ENCODE peak calls at places on chromosomes 11 and 22, in eight cellular contexts. K is vagina, G is IMR-90, Q is tibial artery, Z is dorsolateral prefrontal cortex, E is psoas muscle, A is iPS DF 6.9, P is A673. T is an unnamed sample.

GRCh38 chr11:128343134-128343514 is 244.2 kb downstream of the ETS1 start:
- DNase-seq in K (no peak), G (no peak), E (no peak), Z (no peak), Q (no peak), A (no peak), P (no peak), T (no peak)

GRCh38 chr11:46845440-46845739 is 690 bp downstream of the CKAP5 start:
- DNase-seq in K (no peak), A (no peak), P (no peak), E (no peak), Q (no peak), Z (no peak), G (no peak), T (no peak)

GRCh38 chr22:48376936-48377335 is 1450.7 kb downstream of the BRD1 start:
- DNase-seq in P (no peak), K (peak; percentile 72), G (no peak), Z (no peak), A (no peak), E (no peak), Q (peak; percentile 41), T (no peak)

GRCh38 chr11:71996946-71997345 is 1.8 kb upstream of the IL18BP start:
- DNase-seq in Q (no peak), P (no peak), K (no peak), Z (no peak), E (peak; percentile 69), G (no peak), A (no peak), T (no peak)

GRCh38 chr11:126346586-126346940 is 8.9 kb upstream of the ST3GAL4 start:
- DNase-seq in Q (no peak), P (no peak), G (no peak), A (no peak), K (no peak), E (no peak), Z (no peak), T (peak; percentile 29)

GRCh38 chr11:72228229-72228843 is 3.8 kb downstream of the INPPL1 start:
- DNase-seq in Q (peak; percentile 67), G (no peak), K (peak; percentile 65), E (no peak), A (no peak), Z (no peak), P (no peak), T (no peak)

GRCh38 chr22:29692327-29692640 is 27.5 kb upstream of the CABP7 start:
- DNase-seq in K (no peak), Z (no peak), E (no peak), G (no peak), P (no peak), Q (no peak), A (no peak), T (no peak)

GRCh38 chr22:38881464-38881871 is 9.5 kb upstream of the CBX6 start:
- DNase-seq in G (peak; percentile 81), K (peak; percentile 91), Q (peak; percentile 95), P (peak; percentile 54), Z (no peak), A (no peak), E (peak; percentile 54), T (no peak)

GRCh38 chr11:38365274-38365673 is 1767.2 kb upstream of the RAG2 start:
- DNase-seq in G (no peak), A (no peak), E (no peak), Q (no peak), Z (no peak), K (no peak), P (peak; percentile 17), T (no peak)

GRCh38 chr11:21048626-21049025 is 379.2 kb downstream of the NELL1 start:
- DNase-seq in A (no peak), K (no peak), Z (no peak), Q (no peak), E (no peak), G (no peak), P (no peak), T (no peak)

GRCh38 chr11:28476053-28476452 is 367.9 kb downstream of the METTL15 start:
- DNase-seq in A (no peak), Z (no peak), G (no peak), Q (no peak), P (peak; percentile 93), K (no peak), E (no peak), T (no peak)

GRCh38 chr11:103202048-103202651 is 92.9 kb downstream of the DYNC2H1 start:
- DNase-seq in A (peak; percentile 5), Q (no peak), K (no peak), P (peak; percentile 70), E (no peak), Z (no peak), G (peak; percentile 63), T (no peak)

GRCh38 chr11:72618801-72619200 is 55.4 kb downstream of the PDE2A start:
- DNase-seq in A (no peak), Z (no peak), P (no peak), G (peak; percentile 8), E (no peak), K (no peak), Q (no peak), T (no peak)

GRCh38 chr11:62599069-62599696 is 2.5 kb downstream of the MTA2 start:
- DNase-seq in A (peak; percentile 85), P (peak; percentile 100), Q (peak; percentile 98), K (peak; percentile 98), E (peak; percentile 95), G (peak; percentile 99), Z (peak; percentile 87), T (peak; percentile 88)

GRCh38 chr22:27782065-27782464 is 19.5 kb downstream of the MN1 start:
- DNase-seq in E (peak; percentile 83), P (no peak), G (no peak), Z (no peak), Q (peak; percentile 98), K (no peak), A (no peak), T (no peak)

GRCh38 chr11:8019671-8020597 is 32.8 kb downstream of the EIF3F start:
- DNase-seq in G (peak; percentile 40), P (no peak), E (peak; percentile 38), Q (no peak), A (no peak), Z (peak; percentile 81), K (peak; percentile 76), T (no peak)

GRCh38 chr11:134001101-134001500 is 44.3 kb upstream of the IGSF9B start:
- DNase-seq in G (no peak), K (no peak), P (no peak), A (no peak), Z (no peak), Q (no peak), E (no peak), T (no peak)

GRCh38 chr11:39990413-39990812 is 1469.0 kb downstream of the LRRC4C start:
- DNase-seq in Q (no peak), P (peak; percentile 37), G (no peak), A (no peak), K (no peak), Z (no peak), E (no peak), T (no peak)

DNA sequence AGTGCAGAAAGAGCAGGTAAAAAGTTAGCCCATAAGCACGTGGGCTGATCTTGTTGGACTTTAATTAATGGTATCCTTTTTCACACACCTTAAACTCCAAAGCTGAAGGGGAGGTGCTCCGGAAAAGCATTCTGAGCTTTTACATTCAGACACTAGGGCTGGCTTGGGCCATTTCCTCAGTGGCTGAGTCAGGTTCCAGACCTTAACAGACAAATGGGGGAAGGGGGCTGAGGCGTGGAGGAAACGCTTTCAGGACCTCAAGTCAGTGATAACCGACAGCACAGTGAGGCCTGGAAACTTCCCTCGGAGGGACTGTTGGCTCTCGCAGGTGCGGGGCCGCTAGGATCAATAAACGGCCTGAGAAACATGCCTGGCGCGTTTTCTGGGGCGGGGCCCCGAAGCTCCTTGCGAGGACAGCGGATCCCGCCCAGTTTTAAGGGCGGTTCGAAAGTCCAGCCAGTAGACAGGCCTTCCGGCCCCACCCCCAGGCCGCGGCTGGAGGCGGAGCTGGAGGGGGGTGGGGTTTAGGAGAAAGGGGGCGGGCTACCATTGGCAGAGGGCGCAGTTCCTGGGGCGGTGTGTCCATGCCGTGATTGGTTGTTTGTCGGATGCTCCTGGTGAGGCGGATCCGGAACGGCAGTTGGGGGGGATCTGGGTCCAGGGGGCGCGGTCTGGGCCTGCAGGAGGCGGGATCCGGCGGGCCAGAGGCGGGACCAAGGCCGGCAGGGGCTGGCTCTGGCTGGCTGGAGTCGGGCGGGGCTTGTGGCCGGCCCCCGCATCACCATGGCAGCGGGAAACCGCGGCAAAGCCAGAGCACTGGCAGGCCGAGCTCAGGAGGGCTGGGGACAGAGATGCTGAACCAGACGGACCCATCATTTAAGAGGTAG is 8.0 kb downstream of the C11orf52 start:
- DNase-seq in A (peak; percentile 83), G (peak; percentile 96), P (peak; percentile 98), K (peak; percentile 97), Q (peak; percentile 98), Z (peak; percentile 99), E (peak; percentile 95), T (peak; percentile 98)
- H3K4me3 ChIP-seq in A (peak overlapping the region; percentile 41), G (peak overlapping the region; percentile 46), P (peak overlapping the region; percentile 41), K (peak overlapping the region; percentile 29), Q (peak overlapping the region; percentile 40), Z (peak overlapping the region; percentile 53), E (peak overlapping the region; percentile 63), T (peak overlapping the region; percentile 59)

DNA sequence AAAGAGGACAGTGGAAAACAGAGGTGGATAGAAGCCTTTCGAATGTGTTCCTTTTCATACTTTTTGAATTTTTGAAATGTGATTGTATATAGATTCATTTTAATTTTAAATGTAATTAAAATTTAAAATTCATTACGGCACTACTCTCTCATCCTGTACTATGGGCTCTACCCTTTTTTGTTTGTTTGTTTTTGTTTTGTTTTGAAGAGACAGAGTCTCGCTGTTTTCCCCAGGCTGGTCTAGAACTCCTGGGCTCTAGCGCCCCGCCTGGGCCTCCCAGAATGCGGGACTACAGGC is 11.9 kb upstream of the HDHD5 start:
- DNase-seq in K (no peak), Q (no peak), G (no peak), P (no peak), Z (no peak), E (no peak), A (no peak), T (no peak)
- H3K27ac ChIP-seq in K (peak overlapping the region; percentile 82), Q (peak overlapping the region; percentile 93), G (peak overlapping the region; percentile 83), P (peak overlapping the region; percentile 65), Z (peak overlapping the region; percentile 96), E (peak overlapping the region; percentile 92), A (no peak overlapping the region), T (peak overlapping the region; percentile 41)

DNA sequence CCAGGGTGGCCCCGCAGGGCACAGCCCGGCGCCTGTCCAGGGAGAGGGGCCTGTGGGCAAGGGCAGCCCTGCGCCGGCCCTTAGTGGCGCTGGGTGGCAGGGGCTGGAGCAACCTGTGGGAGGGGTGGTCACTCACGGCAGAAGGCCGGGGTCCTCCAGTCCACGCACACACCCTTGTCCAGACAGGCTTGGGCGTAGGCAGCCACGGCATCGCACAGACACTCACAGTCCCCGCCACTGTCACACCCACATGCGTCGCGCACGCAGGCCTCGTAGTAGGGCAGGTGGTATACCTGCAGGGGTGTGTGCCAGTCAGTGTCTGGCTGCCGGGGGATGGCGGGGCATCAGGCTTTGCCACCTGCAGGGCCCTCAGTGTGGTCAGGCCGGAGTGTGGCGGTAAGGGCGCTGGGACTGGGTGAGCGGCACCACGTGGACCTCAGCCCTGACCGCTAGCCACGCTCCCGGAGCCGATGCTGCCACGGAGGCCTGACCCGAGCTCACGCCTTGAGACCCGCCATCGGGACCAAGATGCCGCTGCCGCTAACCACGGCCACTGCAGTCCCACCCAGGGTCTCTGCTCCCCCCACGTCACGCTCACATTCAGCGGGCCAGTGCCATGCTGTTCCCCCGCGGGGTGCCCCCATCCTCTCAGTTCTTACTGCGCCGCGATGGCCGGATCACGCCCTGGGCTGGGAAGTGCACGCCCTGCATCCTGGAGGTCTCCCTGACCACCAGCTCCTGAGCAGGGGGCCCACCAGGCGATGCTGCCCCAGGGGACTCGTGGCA is 12.5 kb downstream of the MUC6 start:
- DNase-seq in A (no peak), K (no peak), E (no peak), P (no peak), G (no peak), Z (no peak), Q (no peak), T (no peak)
- H3K4me3 ChIP-seq in A (no peak overlapping the region), K (no peak overlapping the region), E (no peak overlapping the region), P (no peak overlapping the region), G (no peak overlapping the region), Z (no peak overlapping the region), Q (no peak overlapping the region), T (no peak overlapping the region)

GRCh38 chr11:77142091-77142975 is 14.3 kb downstream of the MYO7A start:
- DNase-seq in K (no peak), P (no peak), G (no peak), A (no peak), Q (no peak), Z (no peak), E (no peak), T (no peak)
- H3K27ac ChIP-seq in K (no peak overlapping the region), P (no peak overlapping the region), G (no peak overlapping the region), A (no peak overlapping the region), Q (no peak overlapping the region), Z (no peak overlapping the region), E (no peak overlapping the region), T (no peak overlapping the region)

T was measured in PC-9.